ENCODE peak calls at places on chromosomes 3 and 15, in ten cellular contexts. One of them, this sample, is unnamed.
A peak's percentile ranks its signal among the peaks of the same experiment; 100 is the strongest.

GRCh38 chr3:176633511-176633910 is 563.8 kb downstream of the TBL1XR1 start:
- DNase-seq in stimulated activated CD8-positive, alpha-beta memory T cell treated with anti-CD3 and anti-CD28 coated beads, Interleukin-7, amount 100 ng/mL, for 1 hour: no peak
- DNase-seq in RPMI8226: no peak
- DNase-seq in Daoy: peak; percentile 39
- DNase-seq in GM20000: no peak
- DNase-seq in BJ: no peak
- DNase-seq in ACHN: no peak
- DNase-seq in putamen: no peak
- DNase-seq in activated T-cell treated with anti-CD3 and anti-CD28 coated beads for 1 hour: no peak
- DNase-seq in H9: peak; percentile 61
- DNase-seq in this sample: no peak

GRCh38 chr3:149221783-149222517 is at the start of gene CP:
- DNase-seq in ACHN: no peak
- DNase-seq in putamen: no peak
- DNase-seq in Daoy: no peak
- DNase-seq in activated T-cell treated with anti-CD3 and anti-CD28 coated beads for 1 hour: no peak
- DNase-seq in stimulated activated CD8-positive, alpha-beta memory T cell treated with anti-CD3 and anti-CD28 coated beads, Interleukin-7, amount 100 ng/mL, for 1 hour: no peak
- DNase-seq in H9: no peak
- DNase-seq in GM20000: no peak
- DNase-seq in BJ: no peak
- DNase-seq in RPMI8226: no peak
- DNase-seq in this sample: no peak

GRCh38 chr15:49137861-49138260 is 17.5 kb downstream of the COPS2 start:
- DNase-seq in GM20000: no peak
- DNase-seq in ACHN: no peak
- DNase-seq in Daoy: no peak
- DNase-seq in putamen: no peak
- DNase-seq in H9: no peak
- DNase-seq in stimulated activated CD8-positive, alpha-beta memory T cell treated with anti-CD3 and anti-CD28 coated beads, Interleukin-7, amount 100 ng/mL, for 1 hour: no peak
- DNase-seq in RPMI8226: no peak
- DNase-seq in BJ: no peak
- DNase-seq in activated T-cell treated with anti-CD3 and anti-CD28 coated beads for 1 hour: no peak
- DNase-seq in this sample: no peak

GRCh38 chr3:5011555-5012256 is 32.5 kb downstream of the BHLHE40 start:
- DNase-seq in H9: no peak
- DNase-seq in Daoy: no peak
- DNase-seq in BJ: no peak
- DNase-seq in RPMI8226: no peak
- DNase-seq in putamen: no peak
- DNase-seq in stimulated activated CD8-positive, alpha-beta memory T cell treated with anti-CD3 and anti-CD28 coated beads, Interleukin-7, amount 100 ng/mL, for 1 hour: no peak
- DNase-seq in GM20000: peak; percentile 73
- DNase-seq in activated T-cell treated with anti-CD3 and anti-CD28 coated beads for 1 hour: no peak
- DNase-seq in ACHN: no peak
- DNase-seq in this sample: no peak

GRCh38 chr15:38941399-38941953 is 376.9 kb upstream of the RASGRP1 start:
- DNase-seq in GM20000: no peak
- DNase-seq in putamen: no peak
- DNase-seq in stimulated activated CD8-positive, alpha-beta memory T cell treated with anti-CD3 and anti-CD28 coated beads, Interleukin-7, amount 100 ng/mL, for 1 hour: no peak
- DNase-seq in H9: no peak
- DNase-seq in ACHN: peak; percentile 9
- DNase-seq in RPMI8226: no peak
- DNase-seq in Daoy: peak; percentile 65
- DNase-seq in activated T-cell treated with anti-CD3 and anti-CD28 coated beads for 1 hour: no peak
- DNase-seq in BJ: no peak
- DNase-seq in this sample: no peak

GRCh38 chr15:98085003-98085639 is 124.6 kb downstream of the ARRDC4 start:
- DNase-seq in RPMI8226: peak; percentile 70
- DNase-seq in GM20000: peak; percentile 49
- DNase-seq in ACHN: peak; percentile 56
- DNase-seq in activated T-cell treated with anti-CD3 and anti-CD28 coated beads for 1 hour: no peak
- DNase-seq in putamen: peak; percentile 50
- DNase-seq in stimulated activated CD8-positive, alpha-beta memory T cell treated with anti-CD3 and anti-CD28 coated beads, Interleukin-7, amount 100 ng/mL, for 1 hour: no peak
- DNase-seq in Daoy: peak; percentile 55
- DNase-seq in H9: no peak
- DNase-seq in BJ: no peak
- DNase-seq in this sample: no peak

GRCh38 chr15:33310481-33311311 is at the start of gene RYR3:
- DNase-seq in Daoy: peak; percentile 67
- DNase-seq in RPMI8226: peak; percentile 20
- DNase-seq in putamen: peak; percentile 66
- DNase-seq in BJ: no peak
- DNase-seq in ACHN: peak; percentile 43
- DNase-seq in H9: peak; percentile 65
- DNase-seq in GM20000: no peak
- DNase-seq in activated T-cell treated with anti-CD3 and anti-CD28 coated beads for 1 hour: no peak
- DNase-seq in stimulated activated CD8-positive, alpha-beta memory T cell treated with anti-CD3 and anti-CD28 coated beads, Interleukin-7, amount 100 ng/mL, for 1 hour: no peak
- DNase-seq in this sample: peak; percentile 44

GRCh38 chr3:143121240-143122088 is 1.9 kb downstream of the CHST2 start:
- DNase-seq in BJ: peak; percentile 11
- DNase-seq in GM20000: peak; percentile 84
- DNase-seq in RPMI8226: no peak
- DNase-seq in ACHN: no peak
- DNase-seq in Daoy: peak; percentile 19
- DNase-seq in activated T-cell treated with anti-CD3 and anti-CD28 coated beads for 1 hour: peak; percentile 62
- DNase-seq in H9: peak; percentile 80
- DNase-seq in putamen: no peak
- DNase-seq in stimulated activated CD8-positive, alpha-beta memory T cell treated with anti-CD3 and anti-CD28 coated beads, Interleukin-7, amount 100 ng/mL, for 1 hour: peak; percentile 36
- DNase-seq in this sample: peak; percentile 32

GRCh38 chr15:73273181-73274002 is 95.4 kb downstream of the HCN4 start:
- DNase-seq in GM20000: peak; percentile 60
- DNase-seq in ACHN: peak; percentile 49
- DNase-seq in RPMI8226: peak; percentile 69
- DNase-seq in stimulated activated CD8-positive, alpha-beta memory T cell treated with anti-CD3 and anti-CD28 coated beads, Interleukin-7, amount 100 ng/mL, for 1 hour: no peak
- DNase-seq in H9: peak; percentile 66
- DNase-seq in putamen: peak; percentile 53
- DNase-seq in BJ: no peak
- DNase-seq in activated T-cell treated with anti-CD3 and anti-CD28 coated beads for 1 hour: peak; percentile 12
- DNase-seq in Daoy: peak; percentile 41
- DNase-seq in this sample: peak; percentile 55

GRCh38 chr3:152071924-152072323 is 196.8 kb upstream of the MBNL1 start:
- DNase-seq in GM20000: peak; percentile 20
- DNase-seq in BJ: no peak
- DNase-seq in activated T-cell treated with anti-CD3 and anti-CD28 coated beads for 1 hour: no peak
- DNase-seq in RPMI8226: peak; percentile 59
- DNase-seq in ACHN: peak; percentile 11
- DNase-seq in Daoy: peak; percentile 24
- DNase-seq in H9: no peak
- DNase-seq in putamen: no peak
- DNase-seq in stimulated activated CD8-positive, alpha-beta memory T cell treated with anti-CD3 and anti-CD28 coated beads, Interleukin-7, amount 100 ng/mL, for 1 hour: no peak
- DNase-seq in this sample: no peak

GRCh38 chr3:129593230-129593594 is 13.3 kb downstream of the PLXND1 start:
- DNase-seq in GM20000: no peak
- DNase-seq in BJ: no peak
- DNase-seq in Daoy: no peak
- DNase-seq in putamen: no peak
- DNase-seq in stimulated activated CD8-positive, alpha-beta memory T cell treated with anti-CD3 and anti-CD28 coated beads, Interleukin-7, amount 100 ng/mL, for 1 hour: no peak
- DNase-seq in H9: peak; percentile 56
- DNase-seq in RPMI8226: no peak
- DNase-seq in ACHN: no peak
- DNase-seq in activated T-cell treated with anti-CD3 and anti-CD28 coated beads for 1 hour: no peak
- DNase-seq in this sample: no peak

GRCh38 chr3:30518201-30518864 is 88.1 kb upstream of the TGFBR2 start:
- DNase-seq in RPMI8226: no peak
- DNase-seq in GM20000: no peak
- DNase-seq in H9: no peak
- DNase-seq in activated T-cell treated with anti-CD3 and anti-CD28 coated beads for 1 hour: no peak
- DNase-seq in putamen: peak; percentile 22
- DNase-seq in ACHN: no peak
- DNase-seq in Daoy: no peak
- DNase-seq in stimulated activated CD8-positive, alpha-beta memory T cell treated with anti-CD3 and anti-CD28 coated beads, Interleukin-7, amount 100 ng/mL, for 1 hour: no peak
- DNase-seq in BJ: no peak
- DNase-seq in this sample: no peak

GRCh38 chr15:89492934-89493631 is 3.3 kb downstream of the RHCG start:
- DNase-seq in BJ: no peak
- DNase-seq in RPMI8226: peak; percentile 55
- DNase-seq in H9: no peak
- DNase-seq in putamen: no peak
- DNase-seq in stimulated activated CD8-positive, alpha-beta memory T cell treated with anti-CD3 and anti-CD28 coated beads, Interleukin-7, amount 100 ng/mL, for 1 hour: no peak
- DNase-seq in activated T-cell treated with anti-CD3 and anti-CD28 coated beads for 1 hour: no peak
- DNase-seq in Daoy: no peak
- DNase-seq in GM20000: no peak
- DNase-seq in ACHN: no peak
- DNase-seq in this sample: no peak

GRCh38 chr3:131224886-131225550 is 156.6 kb upstream of the NUDT16 start:
- DNase-seq in activated T-cell treated with anti-CD3 and anti-CD28 coated beads for 1 hour: no peak
- DNase-seq in GM20000: no peak
- DNase-seq in putamen: no peak
- DNase-seq in BJ: no peak
- DNase-seq in RPMI8226: no peak
- DNase-seq in ACHN: no peak
- DNase-seq in Daoy: peak; percentile 21
- DNase-seq in stimulated activated CD8-positive, alpha-beta memory T cell treated with anti-CD3 and anti-CD28 coated beads, Interleukin-7, amount 100 ng/mL, for 1 hour: no peak
- DNase-seq in H9: no peak
- DNase-seq in this sample: no peak

GRCh38 chr3:152076148-152076547 is 192.6 kb upstream of the MBNL1 start:
- DNase-seq in stimulated activated CD8-positive, alpha-beta memory T cell treated with anti-CD3 and anti-CD28 coated beads, Interleukin-7, amount 100 ng/mL, for 1 hour: no peak
- DNase-seq in activated T-cell treated with anti-CD3 and anti-CD28 coated beads for 1 hour: no peak
- DNase-seq in GM20000: no peak
- DNase-seq in RPMI8226: no peak
- DNase-seq in Daoy: no peak
- DNase-seq in ACHN: no peak
- DNase-seq in H9: no peak
- DNase-seq in putamen: no peak
- DNase-seq in BJ: no peak
- DNase-seq in this sample: no peak

GRCh38 chr15:92187975-92188374 is 205.7 kb upstream of the ST8SIA2 start:
- DNase-seq in H9: no peak
- DNase-seq in ACHN: no peak
- DNase-seq in putamen: no peak
- DNase-seq in activated T-cell treated with anti-CD3 and anti-CD28 coated beads for 1 hour: no peak
- DNase-seq in GM20000: no peak
- DNase-seq in BJ: no peak
- DNase-seq in stimulated activated CD8-positive, alpha-beta memory T cell treated with anti-CD3 and anti-CD28 coated beads, Interleukin-7, amount 100 ng/mL, for 1 hour: no peak
- DNase-seq in Daoy: no peak
- DNase-seq in RPMI8226: no peak
- DNase-seq in this sample: no peak

GRCh38 chr15:43420435-43420834 is 49.5 kb downstream of the TUBGCP4 start:
- DNase-seq in GM20000: no peak
- DNase-seq in activated T-cell treated with anti-CD3 and anti-CD28 coated beads for 1 hour: no peak
- DNase-seq in BJ: no peak
- DNase-seq in Daoy: no peak
- DNase-seq in stimulated activated CD8-positive, alpha-beta memory T cell treated with anti-CD3 and anti-CD28 coated beads, Interleukin-7, amount 100 ng/mL, for 1 hour: no peak
- DNase-seq in ACHN: no peak
- DNase-seq in RPMI8226: no peak
- DNase-seq in H9: no peak
- DNase-seq in putamen: no peak
- DNase-seq in this sample: no peak

GRCh38 chr3:32406481-32407408 is 15.1 kb downstream of the CMTM7 start:
- DNase-seq in activated T-cell treated with anti-CD3 and anti-CD28 coated beads for 1 hour: no peak
- DNase-seq in Daoy: no peak
- DNase-seq in H9: no peak
- DNase-seq in GM20000: no peak
- DNase-seq in RPMI8226: no peak
- DNase-seq in stimulated activated CD8-positive, alpha-beta memory T cell treated with anti-CD3 and anti-CD28 coated beads, Interleukin-7, amount 100 ng/mL, for 1 hour: no peak
- DNase-seq in ACHN: no peak
- DNase-seq in BJ: no peak
- DNase-seq in putamen: no peak
- DNase-seq in this sample: no peak

GRCh38 chr3:18062289-18063025 is 320.0 kb upstream of the TBC1D5 start:
- DNase-seq in stimulated activated CD8-positive, alpha-beta memory T cell treated with anti-CD3 and anti-CD28 coated beads, Interleukin-7, amount 100 ng/mL, for 1 hour: no peak
- DNase-seq in putamen: no peak
- DNase-seq in BJ: no peak
- DNase-seq in Daoy: peak; percentile 19
- DNase-seq in activated T-cell treated with anti-CD3 and anti-CD28 coated beads for 1 hour: no peak
- DNase-seq in ACHN: no peak
- DNase-seq in GM20000: no peak
- DNase-seq in RPMI8226: peak; percentile 79
- DNase-seq in H9: no peak
- DNase-seq in this sample: no peak

GRCh38 chr15:69475769-69476358 is 23.2 kb downstream of the RPLP1 start:
- DNase-seq in BJ: no peak
- DNase-seq in activated T-cell treated with anti-CD3 and anti-CD28 coated beads for 1 hour: peak; percentile 67
- DNase-seq in Daoy: peak; percentile 76
- DNase-seq in putamen: peak; percentile 59
- DNase-seq in H9: peak; percentile 79
- DNase-seq in stimulated activated CD8-positive, alpha-beta memory T cell treated with anti-CD3 and anti-CD28 coated beads, Interleukin-7, amount 100 ng/mL, for 1 hour: peak; percentile 46
- DNase-seq in GM20000: peak; percentile 69
- DNase-seq in ACHN: peak; percentile 68
- DNase-seq in RPMI8226: peak; percentile 82
- DNase-seq in this sample: peak; percentile 54

GRCh38 chr3:190366145-190366544 is 21.8 kb upstream of the CLDN16 start:
- DNase-seq in putamen: no peak
- DNase-seq in stimulated activated CD8-positive, alpha-beta memory T cell treated with anti-CD3 and anti-CD28 coated beads, Interleukin-7, amount 100 ng/mL, for 1 hour: no peak
- DNase-seq in ACHN: peak; percentile 55
- DNase-seq in RPMI8226: no peak
- DNase-seq in BJ: no peak
- DNase-seq in H9: no peak
- DNase-seq in activated T-cell treated with anti-CD3 and anti-CD28 coated beads for 1 hour: no peak
- DNase-seq in Daoy: peak; percentile 55
- DNase-seq in GM20000: no peak
- DNase-seq in this sample: no peak

GRCh38 chr3:57061556-57061955 is 1.1 kb downstream of the SPATA12 start:
- DNase-seq in stimulated activated CD8-positive, alpha-beta memory T cell treated with anti-CD3 and anti-CD28 coated beads, Interleukin-7, amount 100 ng/mL, for 1 hour: no peak
- DNase-seq in ACHN: no peak
- DNase-seq in Daoy: peak; percentile 17
- DNase-seq in RPMI8226: no peak
- DNase-seq in putamen: no peak
- DNase-seq in H9: no peak
- DNase-seq in BJ: no peak
- DNase-seq in GM20000: no peak
- DNase-seq in activated T-cell treated with anti-CD3 and anti-CD28 coated beads for 1 hour: no peak
- DNase-seq in this sample: no peak

GRCh38 chr3:44832965-44833364 is 28.7 kb upstream of the TMEM42 start:
- DNase-seq in BJ: no peak
- DNase-seq in H9: no peak
- DNase-seq in stimulated activated CD8-positive, alpha-beta memory T cell treated with anti-CD3 and anti-CD28 coated beads, Interleukin-7, amount 100 ng/mL, for 1 hour: no peak
- DNase-seq in putamen: no peak
- DNase-seq in activated T-cell treated with anti-CD3 and anti-CD28 coated beads for 1 hour: no peak
- DNase-seq in RPMI8226: no peak
- DNase-seq in ACHN: no peak
- DNase-seq in GM20000: no peak
- DNase-seq in Daoy: no peak
- DNase-seq in this sample: no peak

GRCh38 chr3:155064920-155065319 is 15.2 kb upstream of the MME start:
- DNase-seq in GM20000: no peak
- DNase-seq in activated T-cell treated with anti-CD3 and anti-CD28 coated beads for 1 hour: no peak
- DNase-seq in BJ: no peak
- DNase-seq in putamen: no peak
- DNase-seq in stimulated activated CD8-positive, alpha-beta memory T cell treated with anti-CD3 and anti-CD28 coated beads, Interleukin-7, amount 100 ng/mL, for 1 hour: no peak
- DNase-seq in Daoy: no peak
- DNase-seq in ACHN: no peak
- DNase-seq in RPMI8226: no peak
- DNase-seq in H9: no peak
- DNase-seq in this sample: no peak

GRCh38 chr3:131083190-131083863 is 56.6 kb downstream of the NEK11 start:
- DNase-seq in putamen: peak; percentile 92
- DNase-seq in ACHN: no peak
- DNase-seq in stimulated activated CD8-positive, alpha-beta memory T cell treated with anti-CD3 and anti-CD28 coated beads, Interleukin-7, amount 100 ng/mL, for 1 hour: no peak
- DNase-seq in activated T-cell treated with anti-CD3 and anti-CD28 coated beads for 1 hour: no peak
- DNase-seq in GM20000: no peak
- DNase-seq in Daoy: peak; percentile 60
- DNase-seq in RPMI8226: peak; percentile 79
- DNase-seq in BJ: no peak
- DNase-seq in H9: peak; percentile 41
- DNase-seq in this sample: peak; percentile 55

GRCh38 chr3:55899887-55900286 is 412.8 kb upstream of the WNT5A start:
- DNase-seq in activated T-cell treated with anti-CD3 and anti-CD28 coated beads for 1 hour: no peak
- DNase-seq in ACHN: no peak
- DNase-seq in Daoy: no peak
- DNase-seq in stimulated activated CD8-positive, alpha-beta memory T cell treated with anti-CD3 and anti-CD28 coated beads, Interleukin-7, amount 100 ng/mL, for 1 hour: no peak
- DNase-seq in BJ: no peak
- DNase-seq in RPMI8226: peak; percentile 31
- DNase-seq in putamen: no peak
- DNase-seq in GM20000: peak; percentile 7
- DNase-seq in H9: peak; percentile 50
- DNase-seq in this sample: no peak

GRCh38 chr15:90936823-90937222 is 1.7 kb downstream of the UNC45A start:
- DNase-seq in GM20000: no peak
- DNase-seq in H9: no peak
- DNase-seq in RPMI8226: no peak
- DNase-seq in BJ: no peak
- DNase-seq in stimulated activated CD8-positive, alpha-beta memory T cell treated with anti-CD3 and anti-CD28 coated beads, Interleukin-7, amount 100 ng/mL, for 1 hour: no peak
- DNase-seq in ACHN: no peak
- DNase-seq in putamen: no peak
- DNase-seq in Daoy: no peak
- DNase-seq in activated T-cell treated with anti-CD3 and anti-CD28 coated beads for 1 hour: no peak
- DNase-seq in this sample: no peak

GRCh38 chr15:96331942-96332853 is 1.7 kb downstream of the NR2F2 start:
- DNase-seq in stimulated activated CD8-positive, alpha-beta memory T cell treated with anti-CD3 and anti-CD28 coated beads, Interleukin-7, amount 100 ng/mL, for 1 hour: no peak
- DNase-seq in putamen: no peak
- DNase-seq in GM20000: peak; percentile 26
- DNase-seq in H9: peak; percentile 74
- DNase-seq in ACHN: peak; percentile 44
- DNase-seq in BJ: no peak
- DNase-seq in Daoy: peak; percentile 81
- DNase-seq in activated T-cell treated with anti-CD3 and anti-CD28 coated beads for 1 hour: no peak
- DNase-seq in RPMI8226: no peak
- DNase-seq in this sample: no peak